ENCODE peak calls at places on chromosomes 7 and 10, in ten cellular contexts. H is fibroblast of villous mesenchyme; W is cardiac muscle cell; O is heart right ventricle; U is colonic mucosa; C is tibial artery; A is fibroblast of the aortic adventitia; X is astrocyte; J is right cardiac atrium; Z is CD4-positive, CD25-positive, alpha-beta regulatory T cell. L is an unnamed sample.

GRCh38 chr7:99514050-99514449 is 9.6 kb downstream of the ZKSCAN5 start:
- DNase-seq in H (no peak), W (peak), O (no peak), U (no peak), C (no peak), A (peak), X (no peak), J (no peak), Z (no peak), L (no peak)

GRCh38 chr7:2100278-2101205 is 132.2 kb downstream of the MAD1L1 start:
- DNase-seq in H (no peak), W (no peak), O (no peak), U (no peak), C (no peak), A (no peak), X (no peak), J (no peak), Z (peak), L (no peak)

GRCh38 chr7:6615853-6616555 is 594 bp downstream of the ZNF853 start:
- DNase-seq in H (no peak), W (no peak), O (no peak), U (no peak), C (no peak), A (no peak), X (no peak), J (peak), Z (no peak), L (no peak)

GRCh38 chr7:51619880-51620279 is 303.3 kb upstream of the COBL start:
- DNase-seq in H (no peak), W (no peak), O (no peak), U (no peak), C (no peak), A (no peak), X (no peak), J (no peak), Z (no peak), L (no peak)

GRCh38 chr7:28107960-28108359 is 72.6 kb downstream of the JAZF1 start:
- DNase-seq in H (no peak), W (peak), O (no peak), U (no peak), C (no peak), A (peak), X (peak), J (no peak), Z (no peak), L (no peak)

GRCh38 chr10:22481687-22482539 is 136.6 kb downstream of the SPAG6 start:
- DNase-seq in H (no peak), W (peak), O (no peak), U (no peak), C (no peak), A (peak), X (peak), J (no peak), Z (no peak), L (no peak)

GRCh38 chr10:88919041-88919440 is 33.5 kb downstream of the ACTA2 start:
- DNase-seq in H (no peak), W (no peak), O (no peak), U (no peak), C (no peak), A (no peak), X (no peak), J (no peak), Z (no peak), L (no peak)

GRCh38 chr7:156840134-156840533 is 52.8 kb downstream of the LMBR1 start:
- DNase-seq in H (no peak), W (no peak), O (no peak), U (no peak), C (no peak), A (no peak), X (no peak), J (no peak), Z (no peak), L (no peak)

GRCh38 chr7:1547777-1548437 is 8.1 kb downstream of the TMEM184A start:
- DNase-seq in H (no peak), W (no peak), O (peak), U (no peak), C (no peak), A (no peak), X (no peak), J (peak), Z (no peak), L (no peak)

GRCh38 chr10:29908977-29909376 is 150.4 kb downstream of the JCAD start:
- DNase-seq in H (no peak), W (no peak), O (no peak), U (no peak), C (no peak), A (no peak), X (no peak), J (no peak), Z (no peak), L (no peak)

GRCh38 chr7:41881313-41882130 is 178.6 kb upstream of the INHBA start:
- DNase-seq in H (no peak), W (peak), O (no peak), U (peak), C (peak), A (no peak), X (no peak), J (peak), Z (peak), L (no peak)

GRCh38 chr7:41203542-41203941 is 499.3 kb downstream of the INHBA start:
- DNase-seq in H (no peak), W (no peak), O (no peak), U (no peak), C (no peak), A (no peak), X (no peak), J (no peak), Z (no peak), L (no peak)

GRCh38 chr7:5692112-5692844 is 89.2 kb downstream of the RNF216 start:
- DNase-seq in H (peak), W (peak), O (peak), U (peak), C (peak), A (peak), X (peak), J (peak), Z (no peak), L (peak)

GRCh38 chr10:33416691-33417090 is 82.2 kb upstream of the NRP1 start:
- DNase-seq in H (no peak), W (no peak), O (no peak), U (no peak), C (no peak), A (no peak), X (no peak), J (no peak), Z (no peak), L (no peak)

GRCh38 chr10:115558252-115558651 is 465.1 kb downstream of the ATRNL1 start:
- DNase-seq in H (no peak), W (no peak), O (no peak), U (no peak), C (no peak), A (no peak), X (no peak), J (no peak), Z (no peak), L (no peak)

GRCh38 chr10:52217531-52217930 is 96.5 kb upstream of the DKK1 start:
- DNase-seq in H (no peak), W (no peak), O (no peak), U (no peak), C (no peak), A (no peak), X (no peak), J (no peak), Z (no peak), L (no peak)

GRCh38 chr7:35424869-35425495 is 171.1 kb upstream of the TBX20 start:
- DNase-seq in H (peak), W (peak), O (peak), U (peak), C (peak), A (peak), X (peak), J (peak), Z (peak), L (peak)

GRCh38 chr7:151435971-151436370 is 4.0 kb downstream of the CRYGN start:
- DNase-seq in H (no peak), W (no peak), O (no peak), U (no peak), C (no peak), A (no peak), X (no peak), J (no peak), Z (no peak), L (no peak)

GRCh38 chr7:79293655-79294142 is 159.8 kb downstream of the MAGI2 start:
- DNase-seq in H (no peak), W (peak), O (no peak), U (peak), C (no peak), A (peak), X (peak), J (no peak), Z (no peak), L (no peak)

GRCh38 chr7:19749658-19750057 is 23.8 kb downstream of the TMEM196 start:
- DNase-seq in H (peak), W (peak), O (no peak), U (no peak), C (no peak), A (peak), X (peak), J (no peak), Z (no peak), L (no peak)

GRCh38 chr7:19752045-19752444 is 21.4 kb downstream of the TMEM196 start:
- DNase-seq in H (no peak), W (peak), O (no peak), U (no peak), C (no peak), A (peak), X (no peak), J (no peak), Z (no peak), L (no peak)

GRCh38 chr7:19744075-19744474 is 29.3 kb downstream of the TMEM196 start:
- DNase-seq in H (no peak), W (no peak), O (no peak), U (no peak), C (no peak), A (no peak), X (no peak), J (no peak), Z (no peak), L (no peak)

DNA sequence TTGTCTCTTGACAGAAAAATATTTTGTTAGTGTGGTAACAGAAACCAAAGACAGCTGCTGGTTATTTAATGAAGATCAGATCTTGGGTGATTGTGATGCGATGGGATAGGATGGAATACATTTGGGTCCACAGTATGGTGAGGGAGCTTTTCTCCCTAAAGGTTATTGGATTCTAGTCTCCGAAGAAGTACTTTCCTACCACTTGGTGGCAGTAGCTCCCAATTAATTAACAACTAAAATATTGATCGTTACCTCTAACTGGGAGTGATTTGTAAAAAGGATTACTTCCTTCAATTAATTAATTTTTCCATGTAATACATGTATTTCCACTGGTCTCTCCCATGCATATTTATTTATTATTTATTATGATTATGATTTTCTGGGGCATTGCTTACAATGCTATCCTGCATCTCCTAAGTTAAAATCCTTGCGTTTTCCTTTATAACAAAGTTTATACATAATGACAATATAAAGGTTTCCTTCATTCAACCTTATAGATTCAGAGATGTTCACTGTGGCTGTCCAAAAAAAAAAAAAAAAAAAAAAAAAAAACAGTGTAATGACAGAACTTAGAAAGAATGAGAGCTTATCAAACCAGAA is 25.6 kb downstream of the TMEM196 start:
- DNase-seq in H (peak), W (peak), O (no peak), U (no peak), C (no peak), A (peak), X (peak), J (no peak), Z (no peak), L (no peak)
- H3K4me3 ChIP-seq in H (no peak), W (no peak), O (no peak), U (no peak), C (no peak), A (no peak), X (no peak), J (no peak), Z (no peak), L (no peak)

GRCh38 chr10:100828744-100829102 is 83.3 kb downstream of the PAX2 start:
- DNase-seq in H (no peak), W (no peak), O (no peak), U (no peak), C (no peak), A (no peak), X (no peak), J (no peak), Z (peak), L (no peak)

GRCh38 chr10:100825946-100826660 is 80.7 kb downstream of the PAX2 start:
- DNase-seq in H (no peak), W (no peak), O (no peak), U (no peak), C (no peak), A (no peak), X (no peak), J (no peak), Z (no peak), L (no peak)

GRCh38 chr10:100826661-100826982 is 81.2 kb downstream of the PAX2 start:
- DNase-seq in H (no peak), W (no peak), O (no peak), U (no peak), C (no peak), A (no peak), X (no peak), J (no peak), Z (no peak), L (no peak)

GRCh38 chr10:100827819-100828743 is 82.7 kb downstream of the PAX2 start:
- DNase-seq in H (no peak), W (no peak), O (peak), U (peak), C (peak), A (no peak), X (no peak), J (peak), Z (peak), L (no peak)

GRCh38 chr10:100826983-100827818 is 81.8 kb downstream of the PAX2 start:
- DNase-seq in H (no peak), W (no peak), O (no peak), U (peak), C (no peak), A (no peak), X (no peak), J (peak), Z (peak), L (no peak)
- H3K4me3 ChIP-seq in H (no peak), W (peak), O (peak), U (peak), C (peak), A (no peak), X (no peak), J (peak), Z (no peak), L (no peak)

DNA sequence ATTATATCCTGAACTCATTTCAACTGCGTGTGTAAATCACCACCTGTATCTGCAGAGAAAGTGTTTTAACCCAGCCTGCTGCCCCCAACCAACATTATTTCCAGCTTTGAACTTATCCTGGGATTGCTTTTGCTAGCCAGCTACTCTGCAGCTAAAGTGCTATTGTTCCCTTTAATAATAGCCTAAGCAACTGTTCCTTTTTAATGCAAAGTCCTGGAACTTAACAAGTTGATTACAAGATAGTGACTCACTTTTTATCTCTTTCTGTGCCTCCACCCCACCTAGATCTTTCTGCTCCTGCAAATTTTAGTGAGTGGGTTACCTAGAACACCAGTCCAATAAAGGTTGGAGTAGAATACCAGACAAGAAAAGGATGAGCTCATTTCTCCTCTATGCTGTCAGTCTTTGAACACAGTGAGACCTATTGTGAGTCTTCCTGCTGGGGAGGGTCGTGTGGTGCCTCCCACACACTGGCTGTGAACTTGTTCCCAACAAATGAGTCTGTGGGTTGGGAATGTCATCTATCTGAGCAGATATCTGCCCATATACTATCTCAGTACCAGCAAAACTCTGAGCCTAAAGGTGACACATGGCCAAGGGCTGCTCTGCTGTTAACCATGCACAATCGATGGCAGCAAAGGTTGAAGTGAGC is 137.7 kb downstream of the FAM204A start:
- DNase-seq in H (no peak), W (no peak), O (no peak), U (no peak), C (no peak), A (no peak), X (no peak), J (no peak), Z (no peak), L (no peak)
- H3K4me3 ChIP-seq in H (no peak), W (no peak), O (no peak), U (no peak), C (no peak), A (no peak), X (no peak), J (no peak), Z (no peak), L (no peak)

DNA sequence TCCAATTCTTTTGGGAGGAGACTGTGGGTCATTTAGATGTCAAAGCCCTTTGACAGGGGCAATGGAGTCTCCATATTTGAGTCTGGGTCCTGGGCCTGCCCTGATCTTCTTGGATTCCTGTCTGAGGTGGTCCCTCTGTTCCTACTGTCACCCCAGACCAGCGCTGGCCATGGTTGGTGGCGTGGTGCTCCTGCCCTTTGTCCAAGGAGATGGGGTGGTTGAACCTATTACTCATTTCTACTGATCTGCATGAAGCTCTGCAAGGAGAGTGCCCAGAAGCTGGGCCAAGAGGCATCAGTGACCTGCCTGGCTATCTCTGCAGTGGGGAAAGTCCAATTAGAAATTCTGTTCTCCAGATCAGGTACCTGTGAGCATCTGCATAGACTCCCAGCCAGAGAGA is 355.6 kb upstream of the NUPR2 start:
- DNase-seq in H (no peak), W (no peak), O (no peak), U (no peak), C (no peak), A (no peak), X (no peak), J (no peak), Z (no peak), L (no peak)
- H3K4me3 ChIP-seq in H (no peak), W (no peak), O (no peak), U (no peak), C (no peak), A (no peak), X (no peak), J (no peak), Z (no peak), L (no peak)